ENCODE peak calls at places on chromosomes 3 and 15, in ten cellular contexts. C, G, R, A, L, P, W, Y, I and K are unnamed samples.
A peak's percentile ranks its signal among the peaks of the same experiment; 100 is the strongest.

GRCh38 chr3:120982608-120983320 is 74.8 kb downstream of the STXBP5L start:
- DNase-seq in Y (no peak), W (no peak), G (no peak), A (no peak), R (no peak), I (no peak), P (no peak), C (no peak), L (no peak), K (peak; percentile 3)

GRCh38 chr3:13205567-13206143 is 132.4 kb upstream of the IQSEC1 start:
- DNase-seq in L (no peak), G (no peak), W (no peak), C (no peak), A (no peak), R (no peak), I (no peak), P (no peak), Y (no peak), K (no peak)

GRCh38 chr3:179066058-179066457 is 5.6 kb downstream of the ZMAT3 start:
- DNase-seq in Y (no peak), G (no peak), L (no peak), C (no peak), R (no peak), A (no peak), I (no peak), P (no peak), W (no peak), K (no peak)

GRCh38 chr3:195553268-195553667 is 10.1 kb upstream of the PPP1R2 start:
- DNase-seq in C (no peak), G (no peak), W (no peak), P (no peak), I (no peak), R (no peak), Y (no peak), A (no peak), L (no peak), K (no peak)

GRCh38 chr3:69925506-69925905 is 74.0 kb upstream of the SAMMSON start:
- DNase-seq in Y (peak; percentile 68), W (no peak), A (no peak), I (no peak), G (no peak), R (no peak), P (no peak), L (no peak), C (no peak), K (no peak)

GRCh38 chr15:83275412-83275811 is 9.1 kb downstream of the BNC1 start:
- DNase-seq in C (no peak), Y (no peak), W (no peak), P (no peak), R (no peak), G (no peak), A (no peak), L (no peak), I (peak; percentile 55), K (no peak)

GRCh38 chr3:130787422-130788068 is 40.9 kb upstream of the PIK3R4 start:
- DNase-seq in C (no peak), I (no peak), P (no peak), L (no peak), G (no peak), R (no peak), Y (no peak), W (no peak), A (no peak), K (no peak)

GRCh38 chr3:129104498-129105079 is 17.0 kb downstream of the RAB43 start:
- DNase-seq in P (no peak), L (no peak), C (no peak), R (no peak), I (no peak), G (no peak), A (no peak), Y (no peak), W (no peak), K (no peak)

GRCh38 chr3:63934484-63934883 is 22.3 kb upstream of the SCAANT1 start:
- DNase-seq in R (no peak), A (no peak), L (no peak), Y (no peak), C (no peak), P (no peak), W (no peak), I (no peak), G (peak; percentile 81), K (no peak)

GRCh38 chr3:33146791-33147445 is 33.1 kb downstream of the CRTAP start:
- DNase-seq in W (no peak), P (no peak), C (peak; percentile 52), G (no peak), A (no peak), I (peak; percentile 63), R (no peak), Y (peak; percentile 61), L (no peak), K (no peak)

GRCh38 chr15:73851679-73852078 is 21.7 kb upstream of the TBC1D21 start:
- DNase-seq in L (peak; percentile 79), C (peak; percentile 80), A (no peak), Y (peak; percentile 64), W (no peak), R (peak; percentile 63), P (peak; percentile 32), I (peak; percentile 47), G (peak; percentile 31), K (no peak)

GRCh38 chr15:73850228-73850627 is 23.1 kb upstream of the TBC1D21 start:
- DNase-seq in P (no peak), L (no peak), R (no peak), Y (no peak), I (no peak), G (no peak), W (no peak), C (no peak), A (no peak), K (no peak)

GRCh38 chr15:73845507-73845906 is 27.9 kb upstream of the TBC1D21 start:
- DNase-seq in A (no peak), G (no peak), L (no peak), P (no peak), I (no peak), Y (no peak), W (no peak), C (no peak), R (no peak), K (no peak)

GRCh38 chr15:73852507-73852906 is 20.9 kb upstream of the TBC1D21 start:
- DNase-seq in R (no peak), L (no peak), Y (no peak), A (no peak), P (no peak), C (no peak), G (no peak), I (no peak), W (no peak), K (no peak)

DNA sequence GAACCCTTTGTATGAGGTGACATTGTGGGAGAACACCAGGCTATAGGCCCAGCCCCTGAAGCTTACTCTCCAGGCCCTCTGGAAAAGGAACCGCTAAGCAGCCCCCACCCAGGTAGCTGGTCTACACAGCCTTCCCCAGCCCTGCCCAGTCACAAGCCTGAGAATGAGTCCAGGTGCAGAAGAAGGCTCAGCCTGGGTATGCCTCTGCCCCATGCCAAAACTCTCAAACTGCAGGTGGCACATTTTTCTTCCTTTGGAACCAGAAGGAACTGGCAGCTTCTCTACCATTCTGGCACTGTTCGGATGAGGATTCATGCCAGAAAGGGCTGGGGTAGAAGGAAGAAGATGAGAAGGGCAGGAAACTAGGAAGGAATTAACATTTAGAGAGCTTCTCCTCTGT is 23.7 kb upstream of the TBC1D21 start:
- DNase-seq in I (no peak), W (no peak), R (no peak), P (peak; percentile 40), L (no peak), G (no peak), C (no peak), Y (no peak), A (no peak), K (no peak)
- H3K27me3 ChIP-seq in I (peaks cover 15% of the 10 kb centered on the region), W (no peaks in the 10 kb centered on the region), R (no peaks in the 10 kb centered on the region), P (no peaks in the 10 kb centered on the region), L (no peaks in the 10 kb centered on the region), G (no peaks in the 10 kb centered on the region), C (no peaks in the 10 kb centered on the region), Y (peaks cover 43% of the 10 kb centered on the region), A (no peaks in the 10 kb centered on the region), K (no peaks in the 10 kb centered on the region)

GRCh38 chr3:188431040-188431439 is 277.1 kb downstream of the LPP start:
- DNase-seq in I (no peak), L (no peak), A (no peak), Y (no peak), P (no peak), C (no peak), W (no peak), G (no peak), R (no peak), K (no peak)

GRCh38 chr3:188432826-188433525 is 279.0 kb downstream of the LPP start:
- DNase-seq in R (no peak), C (peak; percentile 86), W (no peak), P (no peak), L (no peak), G (peak; percentile 60), A (no peak), I (peak; percentile 82), Y (peak; percentile 59), K (no peak)

GRCh38 chr3:188433526-188433855 is 279.5 kb downstream of the LPP start:
- DNase-seq in A (no peak), I (no peak), G (no peak), P (no peak), W (no peak), L (no peak), Y (no peak), C (no peak), R (no peak), K (no peak)

GRCh38 chr3:188434594-188434993 is 280.6 kb downstream of the LPP start:
- DNase-seq in L (no peak), P (no peak), I (peak; percentile 61), C (no peak), G (no peak), A (no peak), Y (peak; percentile 35), W (no peak), R (no peak), K (no peak)

GRCh38 chr3:188431553-188431952 is 277.6 kb downstream of the LPP start:
- DNase-seq in Y (peak; percentile 51), W (no peak), R (no peak), L (no peak), C (peak; percentile 77), P (no peak), A (no peak), G (peak; percentile 33), I (peak; percentile 46), K (no peak)
- H3K27ac ChIP-seq in Y (no peak overlapping the region), W (no peak overlapping the region), R (no peak overlapping the region), L (no peak overlapping the region), C (no peak overlapping the region), P (no peak overlapping the region), A (peak overlapping the region; percentile 23), G (peak overlapping the region; percentile 41), I (no peak overlapping the region), K (peak overlapping the region; percentile 31)

DNA sequence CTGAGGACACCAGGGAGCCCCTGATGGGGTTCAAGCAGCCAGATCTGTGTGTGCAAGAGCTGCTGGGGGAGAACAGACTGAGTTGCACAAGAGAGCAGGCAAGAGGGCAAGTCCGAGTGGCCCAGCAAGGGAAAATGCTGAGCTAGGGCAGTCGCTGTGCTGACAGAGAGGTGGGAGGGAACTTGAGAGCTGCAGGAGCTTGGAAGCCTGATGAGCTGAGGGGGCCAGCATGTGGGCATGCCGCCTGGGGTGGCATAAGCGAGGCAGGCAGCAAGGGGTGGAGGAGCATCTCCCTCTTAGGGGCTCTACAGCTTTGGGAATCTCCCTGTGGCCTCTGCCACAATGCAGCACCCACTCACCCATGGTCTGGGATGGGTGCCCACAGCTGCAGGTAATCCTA is 4.7 kb upstream of the CORO2B start:
- DNase-seq in P (no peak), L (no peak), G (no peak), A (no peak), C (no peak), W (no peak), R (peak; percentile 20), Y (no peak), I (no peak), K (no peak)
- H3K27me3 ChIP-seq in P (no peaks in the 10 kb centered on the region), L (peaks cover 1% of the 10 kb centered on the region), G (peaks cover 27% of the 10 kb centered on the region), A (no peaks in the 10 kb centered on the region), C (peaks cover 13% of the 10 kb centered on the region), W (no peaks in the 10 kb centered on the region), R (no peaks in the 10 kb centered on the region), Y (peaks cover 35% of the 10 kb centered on the region), I (no peaks in the 10 kb centered on the region), K (no peaks in the 10 kb centered on the region)

GRCh38 chr3:124256599-124256998 is 264.7 kb upstream of the ROPN1 start:
- DNase-seq in A (no peak), C (no peak), Y (no peak), R (no peak), W (no peak), P (no peak), G (no peak), I (no peak), L (no peak), K (no peak)
- H3K27ac ChIP-seq in A (no peak overlapping the region), C (no peak overlapping the region), Y (no peak overlapping the region), R (no peak overlapping the region), W (no peak overlapping the region), P (no peak overlapping the region), G (no peak overlapping the region), I (no peak overlapping the region), L (no peak overlapping the region), K (no peak overlapping the region)